ENCODE peak calls at places on chromosomes 11 and 22, in nine cellular contexts. One of them, this sample, is unnamed.

GRCh38 chr11:111836766-111837165 is 34.6 kb downstream of the ALG9 start:
- DNase-seq in lower lobe of right lung: no peak
- DNase-seq in cardiac fibroblast: no peak
- DNase-seq in OCI-LY7: no peak
- DNase-seq in mesothelial cell of epicardium: no peak
- DNase-seq in foreskin fibroblast: no peak
- DNase-seq in heart right ventricle: no peak
- DNase-seq in astrocyte of the spinal cord: peak
- DNase-seq in nephron progenitor cell: no peak
- DNase-seq in this sample: no peak

GRCh38 chr11:65615950-65616574 is 486 bp downstream of the PCNX3 start:
- DNase-seq in nephron progenitor cell: peak
- DNase-seq in heart right ventricle: no peak
- DNase-seq in cardiac fibroblast: peak
- DNase-seq in foreskin fibroblast: no peak
- DNase-seq in lower lobe of right lung: no peak
- DNase-seq in mesothelial cell of epicardium: no peak
- DNase-seq in OCI-LY7: peak
- DNase-seq in astrocyte of the spinal cord: no peak
- DNase-seq in this sample: peak

GRCh38 chr11:71333473-71333872 is 81.1 kb upstream of the SHANK2 start:
- DNase-seq in cardiac fibroblast: no peak
- DNase-seq in mesothelial cell of epicardium: no peak
- DNase-seq in nephron progenitor cell: no peak
- DNase-seq in lower lobe of right lung: no peak
- DNase-seq in OCI-LY7: peak
- DNase-seq in astrocyte of the spinal cord: no peak
- DNase-seq in foreskin fibroblast: no peak
- DNase-seq in heart right ventricle: no peak
- DNase-seq in this sample: no peak

GRCh38 chr11:2758751-2759150 is 59.0 kb upstream of the KCNQ1OT1 start:
- DNase-seq in cardiac fibroblast: no peak
- DNase-seq in mesothelial cell of epicardium: no peak
- DNase-seq in heart right ventricle: no peak
- DNase-seq in OCI-LY7: no peak
- DNase-seq in nephron progenitor cell: no peak
- DNase-seq in lower lobe of right lung: peak
- DNase-seq in astrocyte of the spinal cord: no peak
- DNase-seq in foreskin fibroblast: no peak
- DNase-seq in this sample: no peak

GRCh38 chr11:27717377-27717776 is 17.1 kb upstream of the BDNF start:
- DNase-seq in lower lobe of right lung: no peak
- DNase-seq in foreskin fibroblast: no peak
- DNase-seq in OCI-LY7: no peak
- DNase-seq in astrocyte of the spinal cord: peak
- DNase-seq in mesothelial cell of epicardium: no peak
- DNase-seq in nephron progenitor cell: no peak
- DNase-seq in cardiac fibroblast: peak
- DNase-seq in heart right ventricle: no peak
- DNase-seq in this sample: no peak

GRCh38 chr11:40514124-40514523 is 945.3 kb downstream of the LRRC4C start:
- DNase-seq in heart right ventricle: no peak
- DNase-seq in cardiac fibroblast: no peak
- DNase-seq in nephron progenitor cell: no peak
- DNase-seq in foreskin fibroblast: peak
- DNase-seq in lower lobe of right lung: no peak
- DNase-seq in astrocyte of the spinal cord: no peak
- DNase-seq in OCI-LY7: no peak
- DNase-seq in mesothelial cell of epicardium: no peak
- DNase-seq in this sample: no peak

GRCh38 chr22:27113211-27114030 is 456.0 kb downstream of the MIAT start:
- DNase-seq in foreskin fibroblast: peak
- DNase-seq in heart right ventricle: no peak
- DNase-seq in lower lobe of right lung: no peak
- DNase-seq in astrocyte of the spinal cord: peak
- DNase-seq in cardiac fibroblast: peak
- DNase-seq in nephron progenitor cell: no peak
- DNase-seq in mesothelial cell of epicardium: no peak
- DNase-seq in OCI-LY7: no peak
- DNase-seq in this sample: no peak

GRCh38 chr11:78562398-78562797 is 12.3 kb downstream of the NARS2 start:
- DNase-seq in cardiac fibroblast: peak
- DNase-seq in mesothelial cell of epicardium: no peak
- DNase-seq in OCI-LY7: no peak
- DNase-seq in astrocyte of the spinal cord: peak
- DNase-seq in lower lobe of right lung: no peak
- DNase-seq in heart right ventricle: no peak
- DNase-seq in foreskin fibroblast: no peak
- DNase-seq in nephron progenitor cell: no peak
- DNase-seq in this sample: no peak

GRCh38 chr22:35399678-35400334 is at the start of gene MCM5:
- DNase-seq in OCI-LY7: peak
- DNase-seq in lower lobe of right lung: peak
- DNase-seq in mesothelial cell of epicardium: peak
- DNase-seq in cardiac fibroblast: peak
- DNase-seq in foreskin fibroblast: peak
- DNase-seq in nephron progenitor cell: peak
- DNase-seq in heart right ventricle: peak
- DNase-seq in astrocyte of the spinal cord: peak
- DNase-seq in this sample: peak

GRCh38 chr22:37735054-37735453 is 38.2 kb downstream of the TRIOBP start:
- DNase-seq in foreskin fibroblast: no peak
- DNase-seq in lower lobe of right lung: peak
- DNase-seq in cardiac fibroblast: peak
- DNase-seq in nephron progenitor cell: peak
- DNase-seq in astrocyte of the spinal cord: no peak
- DNase-seq in heart right ventricle: peak
- DNase-seq in mesothelial cell of epicardium: no peak
- DNase-seq in OCI-LY7: no peak
- DNase-seq in this sample: peak

GRCh38 chr11:32358729-32359128 is 76.6 kb downstream of the WT1 start:
- DNase-seq in foreskin fibroblast: no peak
- DNase-seq in heart right ventricle: no peak
- DNase-seq in mesothelial cell of epicardium: no peak
- DNase-seq in nephron progenitor cell: peak
- DNase-seq in astrocyte of the spinal cord: no peak
- DNase-seq in cardiac fibroblast: no peak
- DNase-seq in OCI-LY7: no peak
- DNase-seq in lower lobe of right lung: no peak
- DNase-seq in this sample: no peak

GRCh38 chr11:127058524-127058923 is 58.0 kb upstream of the KIRREL3 start:
- DNase-seq in nephron progenitor cell: no peak
- DNase-seq in lower lobe of right lung: no peak
- DNase-seq in OCI-LY7: no peak
- DNase-seq in foreskin fibroblast: no peak
- DNase-seq in mesothelial cell of epicardium: no peak
- DNase-seq in cardiac fibroblast: no peak
- DNase-seq in astrocyte of the spinal cord: no peak
- DNase-seq in heart right ventricle: no peak
- DNase-seq in this sample: no peak

GRCh38 chr11:46617451-46618314 is at the start of gene ATG13:
- DNase-seq in mesothelial cell of epicardium: peak
- DNase-seq in foreskin fibroblast: peak
- DNase-seq in astrocyte of the spinal cord: peak
- DNase-seq in OCI-LY7: peak
- DNase-seq in heart right ventricle: peak
- DNase-seq in nephron progenitor cell: peak
- DNase-seq in lower lobe of right lung: peak
- DNase-seq in cardiac fibroblast: peak
- DNase-seq in this sample: peak

GRCh38 chr11:9660886-9661285 is 3.0 kb upstream of the SWAP70 start:
- DNase-seq in mesothelial cell of epicardium: no peak
- DNase-seq in foreskin fibroblast: no peak
- DNase-seq in OCI-LY7: no peak
- DNase-seq in heart right ventricle: no peak
- DNase-seq in lower lobe of right lung: no peak
- DNase-seq in astrocyte of the spinal cord: no peak
- DNase-seq in nephron progenitor cell: no peak
- DNase-seq in cardiac fibroblast: peak
- DNase-seq in this sample: no peak

GRCh38 chr11:132852361-132852760 is 679.9 kb downstream of the OPCML start:
- DNase-seq in mesothelial cell of epicardium: no peak
- DNase-seq in astrocyte of the spinal cord: no peak
- DNase-seq in heart right ventricle: no peak
- DNase-seq in lower lobe of right lung: no peak
- DNase-seq in foreskin fibroblast: no peak
- DNase-seq in nephron progenitor cell: no peak
- DNase-seq in cardiac fibroblast: no peak
- DNase-seq in OCI-LY7: no peak
- DNase-seq in this sample: no peak
- TF ChIP-seq CTCF in mesothelial cell of epicardium: no peak
- TF ChIP-seq CTCF in astrocyte of the spinal cord: no peak
- TF ChIP-seq CTCF in heart right ventricle: no peak
- TF ChIP-seq CTCF in lower lobe of right lung: no peak
- TF ChIP-seq CTCF in foreskin fibroblast: no peak
- TF ChIP-seq CTCF in nephron progenitor cell: no peak
- TF ChIP-seq CTCF in cardiac fibroblast: no peak
- TF ChIP-seq CTCF in OCI-LY7: no peak
- TF ChIP-seq CTCF in this sample: no peak

GRCh38 chr11:7905961-7906429 is 25.1 kb downstream of the OR10A6 start:
- DNase-seq in mesothelial cell of epicardium: no peak
- DNase-seq in nephron progenitor cell: no peak
- DNase-seq in heart right ventricle: no peak
- DNase-seq in OCI-LY7: no peak
- DNase-seq in lower lobe of right lung: peak
- DNase-seq in cardiac fibroblast: no peak
- DNase-seq in astrocyte of the spinal cord: no peak
- DNase-seq in foreskin fibroblast: no peak
- DNase-seq in this sample: no peak
- TF ChIP-seq CTCF in mesothelial cell of epicardium: no peak
- TF ChIP-seq CTCF in nephron progenitor cell: no peak
- TF ChIP-seq CTCF in heart right ventricle: no peak
- TF ChIP-seq CTCF in OCI-LY7: no peak
- TF ChIP-seq CTCF in lower lobe of right lung: no peak
- TF ChIP-seq CTCF in cardiac fibroblast: no peak
- TF ChIP-seq CTCF in astrocyte of the spinal cord: no peak
- TF ChIP-seq CTCF in foreskin fibroblast: no peak
- TF ChIP-seq CTCF in this sample: no peak

GRCh38 chr22:25172153-25172552 is 27.5 kb upstream of the CRYBB3 start:
- DNase-seq in mesothelial cell of epicardium: no peak
- DNase-seq in heart right ventricle: no peak
- DNase-seq in lower lobe of right lung: no peak
- DNase-seq in astrocyte of the spinal cord: no peak
- DNase-seq in cardiac fibroblast: no peak
- DNase-seq in foreskin fibroblast: no peak
- DNase-seq in OCI-LY7: no peak
- DNase-seq in nephron progenitor cell: no peak
- DNase-seq in this sample: no peak
- TF ChIP-seq CTCF in mesothelial cell of epicardium: no peak
- TF ChIP-seq CTCF in heart right ventricle: peak
- TF ChIP-seq CTCF in lower lobe of right lung: peak
- TF ChIP-seq CTCF in astrocyte of the spinal cord: no peak
- TF ChIP-seq CTCF in cardiac fibroblast: peak
- TF ChIP-seq CTCF in foreskin fibroblast: no peak
- TF ChIP-seq CTCF in OCI-LY7: peak
- TF ChIP-seq CTCF in nephron progenitor cell: no peak
- TF ChIP-seq CTCF in this sample: no peak

DNA sequence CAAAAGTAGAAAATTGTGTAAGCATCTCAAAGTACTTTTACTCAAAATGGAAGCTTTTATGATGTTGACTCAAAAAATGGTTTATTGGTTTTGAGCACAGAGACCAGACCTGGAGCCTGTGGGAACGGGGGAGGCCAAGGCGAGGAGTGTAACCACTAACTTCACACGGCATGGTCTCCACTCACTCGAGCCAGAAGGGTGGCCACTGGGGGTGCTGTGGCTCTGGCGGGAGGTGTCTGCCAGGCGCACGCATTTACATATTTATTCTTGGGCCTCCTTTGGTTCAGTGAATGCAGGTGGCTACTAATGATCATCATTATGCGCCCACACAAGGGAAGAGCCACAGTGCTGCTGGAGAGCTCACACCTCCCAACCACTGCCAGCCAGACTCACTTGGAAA is 64.6 kb downstream of the FLRT1 start:
- DNase-seq in foreskin fibroblast: no peak
- DNase-seq in lower lobe of right lung: no peak
- DNase-seq in astrocyte of the spinal cord: no peak
- DNase-seq in heart right ventricle: no peak
- DNase-seq in nephron progenitor cell: no peak
- DNase-seq in mesothelial cell of epicardium: no peak
- DNase-seq in cardiac fibroblast: no peak
- DNase-seq in OCI-LY7: peak
- DNase-seq in this sample: no peak
- TF ChIP-seq CTCF in foreskin fibroblast: peak
- TF ChIP-seq CTCF in lower lobe of right lung: no peak
- TF ChIP-seq CTCF in astrocyte of the spinal cord: no peak
- TF ChIP-seq CTCF in heart right ventricle: no peak
- TF ChIP-seq CTCF in nephron progenitor cell: peak
- TF ChIP-seq CTCF in mesothelial cell of epicardium: no peak
- TF ChIP-seq CTCF in cardiac fibroblast: no peak
- TF ChIP-seq CTCF in OCI-LY7: peak
- TF ChIP-seq CTCF in this sample: no peak